ENCODE peak calls at places on chromosomes 11 and 22, in six cellular contexts. One of them, this sample, is unnamed.

GRCh38 chr22:49266561-49267519 is 560.8 kb downstream of the BRD1 start:
- DNase-seq in left lung: no peak
- DNase-seq in transverse colon: no peak
- DNase-seq in PC-9: no peak
- DNase-seq in DND-41: no peak
- DNase-seq in aorta: peak
- DNase-seq in this sample: no peak

GRCh38 chr11:78295347-78295746 is 106.6 kb downstream of the USP35 start:
- DNase-seq in DND-41: no peak
- DNase-seq in left lung: no peak
- DNase-seq in PC-9: peak
- DNase-seq in aorta: no peak
- DNase-seq in transverse colon: no peak
- DNase-seq in this sample: no peak

GRCh38 chr11:126581871-126582270 is 226.4 kb downstream of the ST3GAL4 start:
- DNase-seq in aorta: no peak
- DNase-seq in left lung: no peak
- DNase-seq in DND-41: no peak
- DNase-seq in PC-9: no peak
- DNase-seq in transverse colon: no peak
- DNase-seq in this sample: no peak

GRCh38 chr11:114738954-114739353 is 60.6 kb downstream of the NXPE2 start:
- DNase-seq in PC-9: peak
- DNase-seq in aorta: no peak
- DNase-seq in left lung: no peak
- DNase-seq in transverse colon: peak
- DNase-seq in DND-41: peak
- DNase-seq in this sample: peak

GRCh38 chr11:64577202-64577601 is 13.8 kb upstream of the SLC22A12 start:
- DNase-seq in DND-41: no peak
- DNase-seq in aorta: no peak
- DNase-seq in PC-9: no peak
- DNase-seq in transverse colon: no peak
- DNase-seq in left lung: no peak
- DNase-seq in this sample: no peak

GRCh38 chr11:78022397-78023396 is at the start of gene KCTD14:
- DNase-seq in left lung: no peak
- DNase-seq in aorta: no peak
- DNase-seq in transverse colon: peak
- DNase-seq in DND-41: no peak
- DNase-seq in PC-9: peak
- DNase-seq in this sample: no peak

GRCh38 chr11:57499413-57499982 is 16.0 kb downstream of the SLC43A1 start:
- DNase-seq in transverse colon: peak
- DNase-seq in aorta: peak
- DNase-seq in PC-9: peak
- DNase-seq in left lung: peak
- DNase-seq in DND-41: no peak
- DNase-seq in this sample: peak

GRCh38 chr22:32130464-32130863 is 28.6 kb downstream of the C22orf42 start:
- DNase-seq in DND-41: no peak
- DNase-seq in aorta: no peak
- DNase-seq in transverse colon: no peak
- DNase-seq in PC-9: no peak
- DNase-seq in left lung: no peak
- DNase-seq in this sample: no peak

GRCh38 chr11:3826721-3827120 is 14.0 kb downstream of the RHOG start:
- DNase-seq in aorta: no peak
- DNase-seq in DND-41: no peak
- DNase-seq in transverse colon: no peak
- DNase-seq in PC-9: no peak
- DNase-seq in left lung: no peak
- DNase-seq in this sample: no peak

GRCh38 chr22:49331878-49332277 is 495.8 kb downstream of the BRD1 start:
- DNase-seq in aorta: peak
- DNase-seq in DND-41: no peak
- DNase-seq in left lung: no peak
- DNase-seq in PC-9: no peak
- DNase-seq in transverse colon: peak
- DNase-seq in this sample: no peak

GRCh38 chr11:128772814-128773213 is 78.9 kb downstream of the FLI1 start:
- DNase-seq in transverse colon: peak
- DNase-seq in PC-9: no peak
- DNase-seq in aorta: no peak
- DNase-seq in DND-41: no peak
- DNase-seq in left lung: peak
- DNase-seq in this sample: peak

GRCh38 chr11:60871378-60872061 is 4.2 kb downstream of the ZP1 start:
- DNase-seq in PC-9: no peak
- DNase-seq in transverse colon: no peak
- DNase-seq in DND-41: peak
- DNase-seq in left lung: no peak
- DNase-seq in aorta: no peak
- DNase-seq in this sample: no peak

GRCh38 chr22:33785283-33785991 is 134.8 kb downstream of the LARGE1 start:
- DNase-seq in PC-9: no peak
- DNase-seq in left lung: no peak
- DNase-seq in DND-41: no peak
- DNase-seq in aorta: no peak
- DNase-seq in transverse colon: no peak
- DNase-seq in this sample: no peak

GRCh38 chr11:23233075-23233474 is 372.8 kb upstream of the CCDC179 start:
- DNase-seq in left lung: no peak
- DNase-seq in transverse colon: no peak
- DNase-seq in aorta: no peak
- DNase-seq in DND-41: no peak
- DNase-seq in PC-9: no peak
- DNase-seq in this sample: no peak

GRCh38 chr22:29041408-29041807 is 20.2 kb downstream of the C22orf31 start:
- DNase-seq in transverse colon: no peak
- DNase-seq in aorta: no peak
- DNase-seq in PC-9: no peak
- DNase-seq in left lung: no peak
- DNase-seq in DND-41: no peak
- DNase-seq in this sample: no peak

GRCh38 chr11:62707277-62707771 is at the start of the genes BSCL2 and GNG3:
- DNase-seq in transverse colon: no peak
- DNase-seq in left lung: no peak
- DNase-seq in aorta: peak
- DNase-seq in DND-41: peak
- DNase-seq in PC-9: no peak
- DNase-seq in this sample: no peak

GRCh38 chr11:30346068-30346688 is 23.3 kb downstream of the ARL14EP start:
- DNase-seq in left lung: no peak
- DNase-seq in aorta: no peak
- DNase-seq in DND-41: no peak
- DNase-seq in PC-9: no peak
- DNase-seq in transverse colon: no peak
- DNase-seq in this sample: peak

GRCh38 chr11:131584694-131585592 is 214.5 kb downstream of the NTM start:
- DNase-seq in PC-9: no peak
- DNase-seq in aorta: no peak
- DNase-seq in transverse colon: no peak
- DNase-seq in DND-41: peak
- DNase-seq in left lung: no peak
- DNase-seq in this sample: no peak

GRCh38 chr11:118180300-118180703 is 3.9 kb upstream of the SCN2B start:
- DNase-seq in transverse colon: peak
- DNase-seq in aorta: no peak
- DNase-seq in DND-41: peak
- DNase-seq in PC-9: no peak
- DNase-seq in left lung: peak
- DNase-seq in this sample: no peak

GRCh38 chr11:65428578-65429068 is 6.0 kb downstream of the NEAT1 start:
- DNase-seq in DND-41: no peak
- DNase-seq in PC-9: no peak
- DNase-seq in left lung: peak
- DNase-seq in transverse colon: peak
- DNase-seq in aorta: no peak
- DNase-seq in this sample: no peak

GRCh38 chr11:94576306-94576705 is 9.1 kb downstream of the PIWIL4 start:
- DNase-seq in aorta: no peak
- DNase-seq in left lung: no peak
- DNase-seq in transverse colon: no peak
- DNase-seq in PC-9: no peak
- DNase-seq in DND-41: no peak
- DNase-seq in this sample: no peak

GRCh38 chr11:94568717-94569116 is 1.5 kb downstream of the PIWIL4 start:
- DNase-seq in PC-9: no peak
- DNase-seq in DND-41: no peak
- DNase-seq in transverse colon: no peak
- DNase-seq in left lung: no peak
- DNase-seq in aorta: no peak
- DNase-seq in this sample: no peak

GRCh38 chr11:94577841-94578240 is 10.7 kb downstream of the PIWIL4 start:
- DNase-seq in left lung: no peak
- DNase-seq in DND-41: no peak
- DNase-seq in transverse colon: no peak
- DNase-seq in PC-9: no peak
- DNase-seq in aorta: no peak
- DNase-seq in this sample: no peak

DNA sequence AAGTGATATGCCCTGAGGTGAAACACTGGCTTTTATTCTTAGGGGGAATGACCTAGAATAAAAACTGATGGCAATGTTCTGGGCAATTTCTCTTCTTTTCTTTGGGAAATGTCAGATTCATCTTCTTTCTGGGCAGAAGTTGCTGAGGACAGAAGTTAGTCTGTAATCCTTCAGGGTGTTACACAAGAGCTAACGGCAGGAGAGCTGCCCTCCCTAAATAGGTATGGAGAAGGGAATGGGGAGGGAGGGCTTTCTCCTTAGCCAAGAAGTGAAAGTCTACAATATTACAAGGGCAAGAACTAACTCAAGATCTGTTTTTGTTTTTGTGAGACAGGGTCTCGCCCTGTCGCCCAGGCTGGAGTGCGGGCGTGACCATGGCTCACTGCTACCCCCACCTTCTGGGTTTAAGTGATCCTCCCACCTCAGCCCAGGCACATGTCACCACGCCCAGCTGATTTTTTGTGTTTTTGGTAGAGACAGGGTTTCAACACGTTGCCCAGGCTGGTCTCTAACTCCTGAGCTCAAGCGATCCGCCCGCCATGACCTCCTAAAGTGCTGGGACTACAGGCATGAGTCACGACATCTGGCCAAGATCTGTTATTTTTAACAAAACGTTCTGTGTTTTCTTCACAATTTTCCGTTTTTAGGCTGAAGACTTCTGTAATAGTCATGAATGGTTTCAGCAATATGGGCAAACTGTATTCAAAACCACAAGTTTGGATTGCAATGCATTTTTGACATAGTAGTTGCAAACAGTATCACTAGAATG is 7.2 kb downstream of the PIWIL4 start:
- DNase-seq in PC-9: no peak
- DNase-seq in left lung: peak
- DNase-seq in transverse colon: no peak
- DNase-seq in DND-41: no peak
- DNase-seq in aorta: no peak
- DNase-seq in this sample: no peak
- H3K4me3 ChIP-seq in PC-9: no peak
- H3K4me3 ChIP-seq in left lung: peak
- H3K4me3 ChIP-seq in transverse colon: no peak
- H3K4me3 ChIP-seq in DND-41: no peak
- H3K4me3 ChIP-seq in aorta: no peak
- H3K4me3 ChIP-seq in this sample: no peak

GRCh38 chr11:75345455-75346224 is 5.8 kb downstream of the ARRB1 start:
- DNase-seq in transverse colon: no peak
- DNase-seq in left lung: no peak
- DNase-seq in PC-9: no peak
- DNase-seq in DND-41: no peak
- DNase-seq in aorta: no peak
- DNase-seq in this sample: no peak
- H3K4me3 ChIP-seq in transverse colon: no peak
- H3K4me3 ChIP-seq in left lung: no peak
- H3K4me3 ChIP-seq in PC-9: no peak
- H3K4me3 ChIP-seq in DND-41: no peak
- H3K4me3 ChIP-seq in aorta: no peak
- H3K4me3 ChIP-seq in this sample: no peak

DNA sequence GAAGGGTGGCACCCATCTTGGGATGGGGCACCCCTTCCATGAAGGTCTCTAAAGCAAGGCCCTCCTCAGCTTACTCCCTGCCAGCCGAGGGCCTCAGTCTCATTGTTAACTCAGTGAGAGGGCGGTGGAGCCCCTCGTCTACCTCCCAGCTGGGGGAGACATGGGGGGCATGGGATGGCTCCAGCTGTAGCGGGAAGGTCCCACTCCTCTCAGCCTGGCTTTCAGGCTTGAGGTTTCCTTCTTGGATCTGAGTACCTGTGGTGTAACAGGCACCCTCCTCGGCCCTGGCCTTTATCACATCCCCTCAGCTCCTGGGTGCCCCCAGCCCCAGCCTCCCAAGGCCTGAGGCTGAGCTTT is 2.0 kb downstream of the MIF start:
- DNase-seq in aorta: peak
- DNase-seq in left lung: no peak
- DNase-seq in DND-41: no peak
- DNase-seq in PC-9: no peak
- DNase-seq in transverse colon: no peak
- DNase-seq in this sample: no peak
- H3K4me3 ChIP-seq in aorta: no peak
- H3K4me3 ChIP-seq in left lung: peak
- H3K4me3 ChIP-seq in DND-41: peak
- H3K4me3 ChIP-seq in PC-9: peak
- H3K4me3 ChIP-seq in transverse colon: no peak
- H3K4me3 ChIP-seq in this sample: peak

GRCh38 chr11:68317147-68317785 is 4.9 kb downstream of the LRP5 start:
- DNase-seq in left lung: no peak
- DNase-seq in transverse colon: no peak
- DNase-seq in aorta: no peak
- DNase-seq in PC-9: no peak
- DNase-seq in DND-41: no peak
- DNase-seq in this sample: no peak

GRCh38 chr11:68314203-68314885 is 2.0 kb downstream of the LRP5 start:
- DNase-seq in DND-41: no peak
- DNase-seq in left lung: no peak
- DNase-seq in PC-9: no peak
- DNase-seq in aorta: no peak
- DNase-seq in transverse colon: no peak
- DNase-seq in this sample: no peak

GRCh38 chr11:68313574-68314202 is 1.3 kb downstream of the LRP5 start:
- DNase-seq in aorta: no peak
- DNase-seq in PC-9: no peak
- DNase-seq in left lung: no peak
- DNase-seq in DND-41: peak
- DNase-seq in transverse colon: no peak
- DNase-seq in this sample: no peak

GRCh38 chr11:68314886-68315580 is 2.6 kb downstream of the LRP5 start:
- DNase-seq in aorta: no peak
- DNase-seq in transverse colon: peak
- DNase-seq in left lung: no peak
- DNase-seq in DND-41: no peak
- DNase-seq in PC-9: peak
- DNase-seq in this sample: no peak

DNA sequence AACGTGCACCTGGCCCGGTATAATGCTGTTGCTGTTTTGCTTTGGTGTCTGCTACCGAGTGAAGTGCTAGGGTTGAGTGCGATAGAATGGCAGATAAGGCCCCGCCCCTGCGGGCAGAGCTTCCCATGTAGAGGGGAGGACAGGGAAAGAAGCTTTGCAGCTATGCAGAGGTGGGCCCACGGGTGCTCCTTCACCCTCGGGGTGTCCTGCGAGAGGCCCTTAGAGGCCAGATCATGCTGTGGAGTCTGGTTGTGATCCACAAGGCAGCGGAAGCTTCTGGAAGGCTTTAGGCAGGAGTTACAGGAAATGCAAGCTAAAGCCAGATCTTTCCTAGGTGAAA is 3.2 kb downstream of the LRP5 start:
- DNase-seq in aorta: no peak
- DNase-seq in left lung: no peak
- DNase-seq in DND-41: no peak
- DNase-seq in PC-9: peak
- DNase-seq in transverse colon: peak
- DNase-seq in this sample: no peak
- H3K4me3 ChIP-seq in aorta: no peak
- H3K4me3 ChIP-seq in left lung: no peak
- H3K4me3 ChIP-seq in DND-41: no peak
- H3K4me3 ChIP-seq in PC-9: peak
- H3K4me3 ChIP-seq in transverse colon: peak
- H3K4me3 ChIP-seq in this sample: no peak